ENCODE peak calls at places on chromosomes 12 and 14, in six cellular contexts. G is IMR-90, E is Karpas-422, V is HepG2, K is GM12878, D is PC-3. L is an unnamed sample.

GRCh38 chr14:52015411-52016030 is 26.2 kb downstream of the RTRAF start:
- DNase-seq in G (peak; percentile 17), E (peak; percentile 60), V (peak; percentile 8), K (no peak), D (peak; percentile 49), L (no peak)

GRCh38 chr12:104506691-104507401 is 50.1 kb downstream of the CHST11 start:
- DNase-seq in G (no peak), E (no peak), V (no peak), K (no peak), D (no peak), L (no peak)

GRCh38 chr12:26331960-26332359 is 136.6 kb downstream of the SSPN start:
- DNase-seq in G (no peak), E (no peak), V (no peak), K (no peak), D (no peak), L (no peak)

GRCh38 chr14:106417224-106418049 is 891.1 kb downstream of the TMEM121 start:
- DNase-seq in G (no peak), E (peak; percentile 87), V (peak; percentile 41), K (peak; percentile 72), D (no peak), L (no peak)

GRCh38 chr12:46269429-46270241 is 792 bp upstream of the SLC38A1 start:
- DNase-seq in G (no peak), E (peak; percentile 65), V (no peak), K (no peak), D (peak; percentile 76), L (peak; percentile 39)

GRCh38 chr14:63045234-63045611 is at the start of gene KCNH5:
- DNase-seq in G (peak; percentile 46), E (no peak), V (no peak), K (no peak), D (peak; percentile 22), L (no peak)

GRCh38 chr12:71662861-71663560 is 637 bp downstream of the ZFC3H1 start:
- DNase-seq in G (peak; percentile 69), E (peak; percentile 83), V (peak; percentile 22), K (no peak), D (peak; percentile 57), L (peak; percentile 53)

GRCh38 chr12:57452181-57452936 is 2.7 kb upstream of the INHBE start:
- DNase-seq in G (peak; percentile 97), E (no peak), V (no peak), K (no peak), D (peak; percentile 64), L (no peak)

GRCh38 chr14:85087201-85087600 is 442.7 kb upstream of the FLRT2 start:
- DNase-seq in G (peak; percentile 38), E (no peak), V (no peak), K (no peak), D (peak; percentile 41), L (no peak)

GRCh38 chr12:78210894-78211302 is 380.2 kb downstream of the NAV3 start:
- DNase-seq in G (peak; percentile 81), E (no peak), V (no peak), K (no peak), D (peak; percentile 92), L (no peak)

GRCh38 chr12:87317302-87317701 is 711.9 kb downstream of the C12orf50 start:
- DNase-seq in G (peak; percentile 8), E (no peak), V (no peak), K (no peak), D (peak; percentile 66), L (no peak)

GRCh38 chr14:61438860-61439765 is 117.7 kb downstream of the PRKCH start:
- DNase-seq in G (peak; percentile 57), E (no peak), V (peak; percentile 85), K (peak; percentile 90), D (peak; percentile 96), L (peak; percentile 100)

GRCh38 chr12:127628655-127629054 is 638.3 kb upstream of the TMEM132C start:
- DNase-seq in G (peak; percentile 75), E (no peak), V (no peak), K (no peak), D (peak; percentile 42), L (no peak)

GRCh38 chr12:48447755-48448154 is 24.6 kb upstream of the ANP32D start:
- DNase-seq in G (no peak), E (no peak), V (no peak), K (no peak), D (no peak), L (no peak)

GRCh38 chr12:53750812-53751335 is 905 bp downstream of the CISTR start:
- DNase-seq in G (peak; percentile 19), E (peak; percentile 72), V (no peak), K (no peak), D (no peak), L (no peak)

GRCh38 chr12:130186631-130187269 is 24.5 kb downstream of the FZD10 start:
- DNase-seq in G (no peak), E (no peak), V (no peak), K (no peak), D (peak; percentile 25), L (no peak)

GRCh38 chr12:93793983-93794382 is 116.8 kb downstream of the CRADD start:
- DNase-seq in G (peak; percentile 85), E (no peak), V (no peak), K (no peak), D (no peak), L (no peak)

GRCh38 chr14:75231320-75231719 is 47.3 kb upstream of the FOS start:
- DNase-seq in G (no peak), E (no peak), V (no peak), K (no peak), D (no peak), L (no peak)

GRCh38 chr12:115918763-115919162 is 358.7 kb downstream of the MED13L start:
- DNase-seq in G (no peak), E (peak; percentile 38), V (peak; percentile 25), K (no peak), D (peak; percentile 23), L (no peak)

GRCh38 chr14:104603623-104604401 is 760 bp downstream of the TMEM179 start:
- DNase-seq in G (no peak), E (no peak), V (no peak), K (no peak), D (no peak), L (no peak)

GRCh38 chr14:39442293-39442692 is 10.1 kb upstream of the FBXO33 start:
- DNase-seq in G (peak; percentile 37), E (no peak), V (no peak), K (no peak), D (no peak), L (no peak)

GRCh38 chr12:10543499-10543898 is 37.8 kb downstream of the EIF2S3B start:
- DNase-seq in G (no peak), E (no peak), V (no peak), K (peak; percentile 49), D (no peak), L (no peak)

GRCh38 chr12:101021911-101022388 is 188.1 kb downstream of the SLC5A8 start:
- DNase-seq in G (peak; percentile 90), E (no peak), V (peak; percentile 5), K (no peak), D (peak; percentile 77), L (peak; percentile 74)

GRCh38 chr14:104120281-104120741 is 18.1 kb upstream of the KIF26A start:
- DNase-seq in G (no peak), E (no peak), V (no peak), K (no peak), D (peak; percentile 61), L (no peak)

GRCh38 chr12:64088431-64089349 is 133.4 kb downstream of the KICS2 start:
- DNase-seq in G (peak; percentile 97), E (no peak), V (peak; percentile 39), K (no peak), D (peak; percentile 98), L (peak; percentile 71)

GRCh38 chr12:47698055-47698454 is 7.8 kb downstream of the RPAP3 start:
- DNase-seq in G (no peak), E (peak; percentile 79), V (no peak), K (no peak), D (no peak), L (no peak)

GRCh38 chr14:63862163-63862562 is 9.4 kb downstream of the SYNE2 start:
- DNase-seq in G (no peak), E (no peak), V (no peak), K (no peak), D (no peak), L (no peak)

DNA sequence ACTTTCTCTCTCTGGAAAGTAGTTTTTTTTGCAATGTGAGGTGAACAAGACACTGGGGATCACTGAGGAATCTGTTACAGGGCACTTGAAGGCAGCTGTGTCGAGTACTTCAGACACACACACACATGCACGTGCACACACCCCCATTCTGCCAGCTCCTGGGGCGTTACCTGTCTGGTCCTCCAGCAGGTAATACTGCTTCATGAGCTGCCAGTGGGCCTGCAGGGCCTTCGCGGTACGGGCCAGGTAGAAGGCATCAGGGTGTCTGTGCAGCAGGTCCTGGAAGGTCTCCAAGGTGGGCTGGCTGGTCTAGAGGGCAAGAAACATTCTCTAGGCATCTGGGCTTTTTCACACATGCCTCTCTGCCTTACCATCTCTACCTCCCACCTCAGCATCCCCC is 5.1 kb downstream of the MCRS1 start:
- DNase-seq in G (no peak), E (no peak), V (no peak), K (no peak), D (no peak), L (no peak)
- H3K4me2 ChIP-seq in G (no peak overlapping the region), E (no peak overlapping the region), V (no peak overlapping the region), K (no peak overlapping the region), D (no peak overlapping the region), L (no peak overlapping the region)

DNA sequence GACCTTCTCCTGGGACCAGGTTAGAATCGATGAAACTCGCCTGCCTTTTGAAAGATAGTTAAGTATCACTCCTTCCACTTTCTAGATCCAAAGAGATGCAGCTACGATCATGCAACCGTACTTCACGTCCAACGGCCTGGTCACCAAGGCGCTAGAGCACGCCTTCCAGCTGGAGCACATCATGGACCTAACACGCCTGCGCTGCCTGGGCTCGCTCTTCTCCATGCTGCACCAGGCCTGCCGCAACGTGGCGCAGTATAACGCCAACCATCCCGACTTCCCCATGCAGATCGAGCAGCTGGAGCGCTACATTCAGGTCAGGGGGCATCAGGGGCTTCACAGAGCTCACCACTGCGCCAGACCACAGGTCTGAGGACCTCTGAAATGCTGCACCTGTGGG is 51.4 kb downstream of the DYNC1H1 start:
- DNase-seq in G (no peak), E (no peak), V (no peak), K (no peak), D (no peak), L (no peak)
- H3K36me3 ChIP-seq in G (peaks cover 85% of the 10 kb centered on the region), E (peaks cover 91% of the 10 kb centered on the region), V (peaks cover 94% of the 10 kb centered on the region), K (peaks cover 52% of the 10 kb centered on the region), D (peaks cover 88% of the 10 kb centered on the region), L (peaks cover 86% of the 10 kb centered on the region)

DNA sequence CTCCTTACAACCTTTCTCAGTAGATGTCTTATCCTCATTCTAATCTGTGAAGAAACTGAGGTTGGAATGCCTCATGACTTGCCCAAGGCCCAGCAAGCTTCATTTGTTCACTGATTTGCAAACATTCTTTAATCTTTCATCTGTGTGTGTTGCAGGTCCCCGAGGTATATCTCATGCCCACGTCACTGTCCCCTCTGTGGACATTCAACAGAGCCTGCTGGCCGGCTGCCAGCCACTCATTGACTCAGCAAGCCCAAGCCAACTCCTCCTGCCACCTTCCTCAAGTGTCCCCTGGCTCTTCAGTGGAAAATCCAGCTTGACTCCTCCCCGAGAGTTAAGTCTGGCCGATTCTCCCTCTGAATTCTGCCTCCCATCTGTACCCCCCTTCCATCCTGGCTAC is 1.9 kb upstream of the DCAF4 start:
- DNase-seq in G (no peak), E (no peak), V (peak; percentile 43), K (no peak), D (peak; percentile 55), L (peak; percentile 37)
- H2AFZ ChIP-seq in G (peak overlapping the region; percentile 23), E (no peak overlapping the region), V (no peak overlapping the region), K (no peak overlapping the region), D (no peak overlapping the region), L (no peak overlapping the region)

GRCh38 chr12:124679047-124679446 is 111.6 kb upstream of the NCOR2 start:
- DNase-seq in G (no peak), E (no peak), V (no peak), K (no peak), D (no peak), L (no peak)
- H3K4me2 ChIP-seq in G (no peak overlapping the region), E (no peak overlapping the region), V (peak overlapping the region; percentile 81), K (no peak overlapping the region), D (peak overlapping the region; percentile 34), L (peak overlapping the region; percentile 47)

GRCh38 chr12:132918680-132919079 is 31.3 kb upstream of the CHFR start:
- DNase-seq in G (no peak), E (no peak), V (no peak), K (no peak), D (no peak), L (no peak)
- H3K36me3 ChIP-seq in G (peaks cover 1% of the 10 kb centered on the region), E (no peaks in the 10 kb centered on the region), V (no peaks in the 10 kb centered on the region), K (no peaks in the 10 kb centered on the region), D (peaks cover 46% of the 10 kb centered on the region), L (no peaks in the 10 kb centered on the region)